ENCODE peak calls at places on chromosomes 3 and 15, in four cellular contexts. T is HT-29, H is NCI-H1105, Y is substantia nigra. A is an unnamed sample.

GRCh38 chr3:185716436-185717090 is 108.3 kb downstream of the IGF2BP2 start:
- DNase-seq in Y (no peak), H (no peak), T (no peak), A (no peak)

GRCh38 chr3:43794776-43795175 is 104.0 kb downstream of the ABHD5 start:
- DNase-seq in H (no peak), Y (no peak), T (no peak), A (no peak)

GRCh38 chr15:42595641-42596240 is 20.3 kb downstream of the STARD9 start:
- DNase-seq in Y (no peak), H (no peak), T (no peak), A (no peak)

GRCh38 chr15:57921371-57921770 is 144.1 kb downstream of the ALDH1A2 start:
- DNase-seq in H (no peak), Y (no peak), T (no peak), A (no peak)

GRCh38 chr3:134059680-134060560 is 30.2 kb upstream of the SLCO2A1 start:
- DNase-seq in Y (no peak), T (no peak), H (no peak), A (no peak)

GRCh38 chr3:195394024-195394423 is 48.8 kb downstream of the ACAP2 start:
- DNase-seq in T (no peak), H (no peak), Y (no peak), A (peak)

GRCh38 chr3:20280257-20280656 is 94.3 kb upstream of the SGO1 start:
- DNase-seq in T (no peak), H (no peak), Y (no peak), A (no peak)

GRCh38 chr3:149188494-149188893 is 33.1 kb downstream of the CP start:
- DNase-seq in H (no peak), T (no peak), Y (no peak), A (no peak)

GRCh38 chr3:65979152-65979551 is 59.6 kb downstream of the MAGI1 start:
- DNase-seq in T (no peak), Y (no peak), H (no peak), A (no peak)

GRCh38 chr3:13708301-13708700 is 159.4 kb downstream of the FBLN2 start:
- DNase-seq in T (no peak), H (no peak), Y (no peak), A (no peak)

GRCh38 chr3:65500398-65501306 is 538.1 kb downstream of the MAGI1 start:
- DNase-seq in Y (no peak), H (no peak), T (no peak), A (no peak)

GRCh38 chr3:27544372-27544865 is 60.2 kb upstream of the SLC4A7 start:
- DNase-seq in T (no peak), H (no peak), Y (no peak), A (no peak)

GRCh38 chr3:123347691-123348264 is 101.1 kb downstream of the ADCY5 start:
- DNase-seq in H (peak), Y (no peak), T (peak), A (no peak)

GRCh38 chr3:152225176-152225575 is 43.6 kb upstream of the MBNL1 start:
- DNase-seq in H (no peak), Y (no peak), T (no peak), A (no peak)

GRCh38 chr3:75171632-75172230 is 492.4 kb upstream of the FRG2C start:
- DNase-seq in T (peak), H (no peak), Y (no peak), A (peak)

GRCh38 chr3:34449305-34449704 is 650.9 kb downstream of the PDCD6IP start:
- DNase-seq in T (no peak), Y (no peak), H (no peak), A (no peak)

GRCh38 chr3:15113884-15114283 is 14.9 kb upstream of the RBSN start:
- DNase-seq in Y (no peak), T (no peak), H (no peak), A (no peak)

GRCh38 chr3:25474000-25474399 is 45.9 kb downstream of the RARB start:
- DNase-seq in Y (no peak), H (no peak), T (no peak), A (no peak)

GRCh38 chr15:74240002-74240568 is 4.0 kb downstream of the CCDC33 start:
- DNase-seq in T (peak), Y (peak), H (peak), A (no peak)

GRCh38 chr15:80778964-80779657 is at the start of gene CEMIP:
- DNase-seq in Y (peak), H (peak), T (peak), A (no peak)

GRCh38 chr15:51192560-51193280 is 98.0 kb upstream of the TNFAIP8L3 start:
- DNase-seq in T (peak), H (peak), Y (peak), A (peak)

GRCh38 chr3:13241621-13242363 is 168.6 kb upstream of the IQSEC1 start:
- DNase-seq in T (no peak), Y (no peak), H (no peak), A (no peak)

GRCh38 chr3:63948995-63949394 is 36.8 kb upstream of the SCAANT1 start:
- DNase-seq in T (no peak), H (no peak), Y (no peak), A (no peak)

GRCh38 chr3:43346990-43347749 is 60.8 kb downstream of the SNRK start:
- DNase-seq in Y (no peak), H (no peak), T (no peak), A (no peak)

GRCh38 chr3:48402281-48402732 is 27.6 kb downstream of the PLXNB1 start:
- DNase-seq in Y (no peak), H (no peak), T (no peak), A (no peak)

GRCh38 chr3:48440590-48440958 is 517 bp downstream of the TMA7 start:
- DNase-seq in H (no peak), T (peak), Y (no peak), A (peak)

GRCh38 chr3:48271763-48272498 is 31.0 kb downstream of the ZNF589 start:
- DNase-seq in Y (no peak), H (no peak), T (no peak), A (no peak)

GRCh38 chr3:52393959-52394670 is 50.8 kb downstream of the SEMA3G start:
- DNase-seq in H (no peak), T (no peak), Y (no peak), A (no peak)

GRCh38 chr15:72690938-72691337 is 4.9 kb downstream of the BBS4 start:
- DNase-seq in T (no peak), H (no peak), Y (no peak), A (peak)

GRCh38 chr3:186093271-186093900 is 15.5 kb downstream of the ETV5 start:
- DNase-seq in T (no peak), Y (no peak), H (no peak), A (no peak)

GRCh38 chr3:183268361-183268760 is 15.3 kb downstream of the B3GNT5 start:
- DNase-seq in T (no peak), Y (no peak), H (no peak), A (no peak)

GRCh38 chr3:99783009-99783573 is 34.6 kb upstream of the CMSS1 start:
- DNase-seq in Y (no peak), H (no peak), T (no peak), A (no peak)

GRCh38 chr3:160804762-160805161 is 48.7 kb downstream of the PPM1L start:
- DNase-seq in T (no peak), Y (no peak), H (no peak), A (no peak)

GRCh38 chr3:70393881-70394612 is 81.6 kb upstream of the MDFIC2 start:
- DNase-seq in T (no peak), H (no peak), Y (no peak), A (no peak)

GRCh38 chr3:4983739-4984510 is 4.7 kb downstream of the BHLHE40 start:
- DNase-seq in T (no peak), Y (no peak), H (no peak), A (peak)

GRCh38 chr15:90959894-90960293 is 5.2 kb downstream of the RCCD1 start:
- DNase-seq in Y (no peak), T (no peak), H (no peak), A (no peak)

GRCh38 chr15:42737529-42738328 is 801 bp upstream of the CDAN1 start:
- DNase-seq in Y (no peak), T (peak), H (no peak), A (no peak)

A was measured in OCI-LY7.